ENCODE peak calls at places on chromosome 5, in ten cellular contexts. E is endodermal cell, Z is AG04449, W is suprapubic skin, O is cardiac muscle cell, Y is adrenal gland, D is NB4, H is pancreas, X is heart right ventricle, K is endothelial cell of umbilical vein. T is an unnamed sample.
A peak's percentile ranks its signal among the peaks of the same experiment; 100 is the strongest.

GRCh38 chr5:72451771-72452505 is 55.3 kb downstream of the ZNF366 start:
- DNase-seq in W (peak; percentile 74), O (peak; percentile 99), D (peak; percentile 95), E (peak; percentile 55), H (no peak), Z (peak; percentile 86), K (peak; percentile 98), Y (peak; percentile 74), X (peak; percentile 89), T (peak; percentile 90)

GRCh38 chr5:138115254-138115653 is 24.0 kb downstream of the NME5 start:
- DNase-seq in Z (no peak), E (no peak), H (no peak), D (no peak), K (no peak), Y (no peak), X (no peak), W (no peak), O (no peak), T (no peak)

GRCh38 chr5:37803487-37803886 is 36.4 kb downstream of the GDNF start:
- DNase-seq in Y (no peak), Z (no peak), W (no peak), D (no peak), H (no peak), X (no peak), E (no peak), O (no peak), K (no peak), T (no peak)

GRCh38 chr5:177477701-177478477 is 4.5 kb upstream of the DBN1 start:
- DNase-seq in W (no peak), D (no peak), H (peak; percentile 29), X (no peak), Z (no peak), K (no peak), Y (no peak), O (no peak), E (peak; percentile 63), T (no peak)

GRCh38 chr5:123505633-123506032 is 6.3 kb upstream of the CSNK1G3 start:
- DNase-seq in K (no peak), H (no peak), O (no peak), W (no peak), E (no peak), D (no peak), X (no peak), Y (no peak), Z (no peak), T (no peak)

GRCh38 chr5:67984546-67984945 is 231.0 kb upstream of the PIK3R1 start:
- DNase-seq in O (no peak), H (no peak), X (no peak), Z (no peak), D (no peak), E (no peak), W (no peak), K (no peak), Y (no peak), T (no peak)

GRCh38 chr5:111775224-111775623 is 18.2 kb upstream of the NREP start:
- DNase-seq in H (no peak), O (peak; percentile 70), Y (no peak), Z (no peak), W (no peak), X (no peak), K (no peak), E (no peak), D (peak; percentile 80), T (no peak)

GRCh38 chr5:132260714-132261615 is 3.5 kb downstream of the PDLIM4 start:
- DNase-seq in O (peak; percentile 90), Z (peak; percentile 51), W (peak; percentile 79), K (peak; percentile 91), D (peak; percentile 73), H (no peak), X (peak; percentile 74), E (peak; percentile 31), Y (peak; percentile 28), T (peak; percentile 54)

GRCh38 chr5:72386639-72387038 is 66.5 kb downstream of the PTCD2 start:
- DNase-seq in Z (no peak), H (no peak), W (no peak), K (no peak), E (no peak), O (no peak), X (no peak), D (peak; percentile 59), Y (no peak), T (no peak)

GRCh38 chr5:10091701-10092100 is 158.0 kb downstream of the ATPSCKMT start:
- DNase-seq in E (no peak), O (no peak), W (no peak), Z (no peak), Y (no peak), K (no peak), H (no peak), D (no peak), X (no peak), T (no peak)

GRCh38 chr5:158421329-158421728 is 562.4 kb upstream of the CLINT1 start:
- DNase-seq in O (no peak), D (no peak), H (no peak), E (no peak), K (no peak), X (no peak), W (no peak), Z (no peak), Y (no peak), T (no peak)

GRCh38 chr5:84985148-84985547 is 600.5 kb upstream of the EDIL3 start:
- DNase-seq in K (no peak), Z (no peak), D (no peak), W (no peak), Y (no peak), X (no peak), O (no peak), H (no peak), E (no peak), T (no peak)

GRCh38 chr5:118533923-118534322 is 454.4 kb downstream of the DTWD2 start:
- DNase-seq in K (no peak), X (no peak), O (no peak), E (no peak), W (no peak), Y (no peak), Z (no peak), H (no peak), D (no peak), T (no peak)

GRCh38 chr5:61055434-61056006 is 106.7 kb downstream of the SMIM15 start:
- DNase-seq in H (no peak), O (peak; percentile 74), W (no peak), X (no peak), Y (no peak), E (no peak), D (peak; percentile 61), Z (no peak), K (peak; percentile 66), T (peak; percentile 50)

GRCh38 chr5:11904270-11904906 is at the start of gene CTNND2:
- DNase-seq in O (peak; percentile 5), D (no peak), E (peak; percentile 94), X (peak; percentile 26), H (peak; percentile 91), K (peak; percentile 1), Z (no peak), W (no peak), Y (no peak), T (no peak)

GRCh38 chr5:149452007-149452664 is 73.0 kb upstream of the IL17B start:
- DNase-seq in X (peak; percentile 73), W (no peak), Y (peak; percentile 66), D (peak; percentile 40), K (peak; percentile 94), E (peak; percentile 83), Z (no peak), O (peak; percentile 95), H (peak; percentile 13), T (no peak)

GRCh38 chr5:40717281-40717680 is 37.6 kb downstream of the PTGER4 start:
- DNase-seq in H (no peak), K (peak; percentile 10), X (no peak), E (no peak), Y (no peak), O (peak; percentile 66), Z (peak; percentile 17), W (no peak), D (no peak), T (no peak)

GRCh38 chr5:173324115-173325001 is 3.9 kb downstream of the STC2 start:
- DNase-seq in H (peak; percentile 97), K (peak; percentile 42), O (peak; percentile 97), W (peak; percentile 82), E (peak; percentile 52), Z (no peak), D (no peak), X (peak; percentile 81), Y (peak; percentile 59), T (peak; percentile 74)
- H3K4me3 ChIP-seq in H (no peak overlapping the region), K (peak overlapping the region; percentile 1), O (no peak overlapping the region), W (peak overlapping the region; percentile 27), E (no peak overlapping the region), Z (peak overlapping the region; percentile 96), D (no peak overlapping the region), X (no peak overlapping the region), Y (no peak overlapping the region), T (peak overlapping the region; percentile 90)

GRCh38 chr5:169097374-169097831 is 203.5 kb downstream of the SLIT3 start:
- DNase-seq in E (peak; percentile 61), H (no peak), Y (no peak), O (no peak), D (no peak), Z (no peak), W (no peak), K (no peak), X (no peak), T (no peak)
- TF ChIP-seq CTCF in E (no peak), H (no peak), Y (no peak), O (no peak), D (no peak), Z (peak; percentile 16), W (no peak), K (no peak), X (no peak), T (no peak)

DNA sequence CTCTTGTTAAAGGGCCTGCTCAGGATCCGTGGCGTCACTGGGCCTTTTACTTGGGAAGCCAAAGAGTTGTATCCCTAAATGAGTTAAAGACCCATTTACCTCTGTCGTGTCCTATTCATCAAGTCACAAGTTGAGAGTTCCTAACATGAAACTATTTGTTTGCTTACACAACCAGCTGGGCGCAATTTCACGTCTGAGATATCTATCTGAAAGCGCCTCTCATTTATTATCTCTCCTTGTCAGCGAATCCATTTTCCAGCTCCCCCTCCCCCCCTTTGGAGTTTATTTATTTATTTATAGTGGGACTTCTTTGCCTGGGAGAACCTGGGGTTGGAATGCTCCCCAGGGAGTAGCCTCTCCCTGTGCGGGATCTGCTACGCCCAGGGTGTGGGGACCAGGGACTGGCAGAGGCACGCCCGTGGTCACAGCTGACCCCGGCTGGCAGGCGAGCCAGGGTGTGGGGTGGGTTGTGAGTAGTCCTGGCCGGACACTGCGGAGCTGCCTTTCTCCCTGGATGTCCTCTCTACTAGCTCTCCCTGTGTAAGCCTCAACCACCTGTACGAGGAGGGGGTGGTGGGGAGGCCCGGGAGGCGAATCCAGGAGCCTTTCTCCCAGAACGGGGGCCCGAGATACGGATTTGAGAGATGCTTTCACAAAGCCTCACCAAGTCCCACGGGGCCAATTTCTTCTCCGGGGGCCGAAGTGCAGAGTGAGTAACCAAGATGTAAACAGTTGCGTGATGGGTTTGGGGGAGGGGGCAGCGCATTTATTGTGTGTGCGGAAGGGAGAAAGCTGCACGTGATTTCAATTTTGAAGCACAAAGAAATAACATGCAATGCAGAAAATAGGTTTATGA is 15.3 kb downstream of the NR2F1 start:
- DNase-seq in Y (no peak), X (no peak), D (peak; percentile 28), H (peak; percentile 63), O (no peak), K (no peak), E (no peak), W (no peak), Z (no peak), T (no peak)
- H3K4me3 ChIP-seq in Y (no peak overlapping the region), X (no peak overlapping the region), D (no peak overlapping the region), H (no peak overlapping the region), O (no peak overlapping the region), K (no peak overlapping the region), E (no peak overlapping the region), W (no peak overlapping the region), Z (no peak overlapping the region), T (no peak overlapping the region)

GRCh38 chr5:17204133-17204489 is 13.3 kb upstream of the BASP1 start:
- DNase-seq in Z (no peak), Y (no peak), K (no peak), O (no peak), D (no peak), X (no peak), W (no peak), H (no peak), E (no peak), T (no peak)
- TF ChIP-seq CTCF in Z (no peak), Y (no peak), K (no peak), O (no peak), D (no peak), X (no peak), W (no peak), H (no peak), E (no peak), T (no peak)